ENCODE peak calls at places on chromosome 21, in seven cellular contexts. P is fibroblast of the aortic adventitia, X is transverse colon, Q is pancreas, B is endodermal cell, T is kidney, H is gastrocnemius medialis. G is an unnamed sample.

GRCh38 chr21:39033878-39034589 is 149.2 kb downstream of the PSMG1 start:
- DNase-seq in P (peak; percentile 28), X (peak; percentile 90), Q (no peak), B (no peak), T (peak; percentile 93), H (no peak), G (no peak)

GRCh38 chr21:39712976-39713375 is 32.0 kb upstream of the IGSF5 start:
- DNase-seq in P (no peak), X (peak; percentile 29), Q (no peak), B (peak; percentile 74), T (no peak), H (no peak), G (no peak)

GRCh38 chr21:33266784-33267135 is 593 bp downstream of the IL10RB start:
- DNase-seq in P (peak; percentile 4), X (peak; percentile 45), Q (no peak), B (no peak), T (no peak), H (no peak), G (no peak)

GRCh38 chr21:40178726-40179125 is 311.5 kb downstream of the PCP4 start:
- DNase-seq in P (no peak), X (no peak), Q (no peak), B (no peak), T (peak; percentile 69), H (no peak), G (no peak)

GRCh38 chr21:31459457-31459856 is 115.4 kb upstream of the TIAM1 start:
- DNase-seq in P (no peak), X (no peak), Q (no peak), B (peak; percentile 72), T (no peak), H (no peak), G (no peak)

GRCh38 chr21:14734191-14734590 is 188.1 kb upstream of the SAMSN1 start:
- DNase-seq in P (no peak), X (no peak), Q (no peak), B (no peak), T (no peak), H (no peak), G (no peak)

GRCh38 chr21:14617836-14618235 is 71.7 kb upstream of the SAMSN1 start:
- DNase-seq in P (no peak), X (no peak), Q (no peak), B (no peak), T (no peak), H (no peak), G (peak; percentile 67)

GRCh38 chr21:23402929-23403520 is 2204.3 kb downstream of the MRPL39 start:
- DNase-seq in P (no peak), X (no peak), Q (no peak), B (no peak), T (no peak), H (no peak), G (no peak)

GRCh38 chr21:45146301-45146700 is 71.9 kb downstream of the ADARB1 start:
- DNase-seq in P (no peak), X (no peak), Q (no peak), B (peak; percentile 14), T (no peak), H (no peak), G (no peak)

GRCh38 chr21:38533887-38534286 is 35.6 kb upstream of the ERG start:
- DNase-seq in P (no peak), X (no peak), Q (no peak), B (no peak), T (no peak), H (no peak), G (no peak)

GRCh38 chr21:44867464-44867863 is 6.0 kb downstream of the PTTG1IP start:
- DNase-seq in P (no peak), X (no peak), Q (no peak), B (no peak), T (peak; percentile 64), H (no peak), G (no peak)

GRCh38 chr21:44323591-44323990 is 15.6 kb downstream of the CFAP410 start:
- DNase-seq in P (no peak), X (no peak), Q (no peak), B (no peak), T (no peak), H (no peak), G (no peak)

GRCh38 chr21:27631471-27631870 is 664.6 kb upstream of the ADAMTS5 start:
- DNase-seq in P (peak; percentile 62), X (no peak), Q (no peak), B (no peak), T (no peak), H (no peak), G (no peak)

GRCh38 chr21:45048968-45049367 is 25.4 kb upstream of the ADARB1 start:
- DNase-seq in P (no peak), X (no peak), Q (no peak), B (peak; percentile 12), T (no peak), H (no peak), G (no peak)

GRCh38 chr21:32457360-32457840 is 44.9 kb downstream of the EVA1C start:
- DNase-seq in P (peak; percentile 56), X (peak; percentile 82), Q (peak; percentile 56), B (no peak), T (peak; percentile 86), H (no peak), G (peak; percentile 48)

GRCh38 chr21:22136770-22137169 is 1138.6 kb downstream of the NCAM2 start:
- DNase-seq in P (no peak), X (no peak), Q (no peak), B (no peak), T (no peak), H (no peak), G (no peak)

GRCh38 chr21:43866233-43866632 is 1.2 kb downstream of the AGPAT3 start:
- DNase-seq in P (peak; percentile 65), X (peak; percentile 58), Q (no peak), B (peak; percentile 68), T (no peak), H (peak; percentile 44), G (peak; percentile 59)

GRCh38 chr21:33640697-33641338 is 723 bp downstream of the CRYZL1 start:
- DNase-seq in P (peak; percentile 40), X (peak; percentile 23), Q (no peak), B (peak; percentile 53), T (no peak), H (no peak), G (peak; percentile 36)

GRCh38 chr21:14773777-14774345 is 227.7 kb upstream of the SAMSN1 start:
- DNase-seq in P (peak; percentile 36), X (peak; percentile 83), Q (peak; percentile 55), B (peak; percentile 88), T (no peak), H (peak; percentile 9), G (peak; percentile 48)

GRCh38 chr21:14877581-14878228 is 187.1 kb downstream of the NRIP1 start:
- DNase-seq in P (peak; percentile 58), X (no peak), Q (no peak), B (no peak), T (no peak), H (no peak), G (peak; percentile 77)

GRCh38 chr21:32248616-32249550 is 30.0 kb downstream of the MIS18A start:
- DNase-seq in P (peak; percentile 31), X (no peak), Q (no peak), B (no peak), T (no peak), H (no peak), G (no peak)

GRCh38 chr21:17911628-17912027 is 92.5 kb upstream of the C21orf91 start:
- DNase-seq in P (peak; percentile 54), X (no peak), Q (no peak), B (no peak), T (no peak), H (no peak), G (peak; percentile 93)

GRCh38 chr21:43712268-43712942 is 6.5 kb upstream of the PDXK start:
- DNase-seq in P (peak; percentile 61), X (peak; percentile 89), Q (peak; percentile 63), B (peak; percentile 49), T (peak; percentile 94), H (no peak), G (no peak)

GRCh38 chr21:20016431-20017005 is 981.7 kb upstream of the NCAM2 start:
- DNase-seq in P (no peak), X (no peak), Q (no peak), B (no peak), T (no peak), H (no peak), G (no peak)

GRCh38 chr21:32470206-32470605 is 57.7 kb downstream of the EVA1C start:
- DNase-seq in P (no peak), X (no peak), Q (no peak), B (no peak), T (peak; percentile 26), H (no peak), G (no peak)

GRCh38 chr21:32602099-32602498 is 10.1 kb downstream of the CFAP298 start:
- DNase-seq in P (no peak), X (no peak), Q (no peak), B (no peak), T (no peak), H (no peak), G (no peak)

GRCh38 chr21:27173052-27173451 is 206.2 kb upstream of the ADAMTS5 start:
- DNase-seq in P (peak; percentile 70), X (no peak), Q (no peak), B (no peak), T (no peak), H (no peak), G (peak; percentile 63)

GRCh38 chr21:44957047-44957831 is 17.4 kb downstream of the SLX9 start:
- DNase-seq in P (no peak), X (no peak), Q (no peak), B (no peak), T (peak; percentile 70), H (no peak), G (no peak)

GRCh38 chr21:34671891-34672290 is 3.1 kb downstream of the CLIC6 start:
- DNase-seq in P (no peak), X (no peak), Q (no peak), B (no peak), T (no peak), H (no peak), G (no peak)
- H3K4me3 ChIP-seq in P (no peak overlapping the region), X (no peak overlapping the region), Q (no peak overlapping the region), B (no peak overlapping the region), T (no peak overlapping the region), H (no peak overlapping the region), G (no peak overlapping the region)

GRCh38 chr21:37366488-37367300 is at the start of gene DYRK1A:
- DNase-seq in P (peak; percentile 99), X (peak; percentile 99), Q (peak; percentile 100), B (peak; percentile 99), T (peak; percentile 99), H (peak; percentile 99), G (peak; percentile 99)
- TF ChIP-seq CTCF in P (no peak), X (no peak), Q (no peak), B (no peak), T (no peak), H (no peak), G (no peak)

GRCh38 chr21:42668620-42669019 is 15.2 kb downstream of the PDE9A start:
- DNase-seq in P (no peak), X (no peak), Q (no peak), B (no peak), T (peak; percentile 61), H (no peak), G (no peak)
- H3K4me3 ChIP-seq in P (no peak overlapping the region), X (no peak overlapping the region), Q (no peak overlapping the region), B (no peak overlapping the region), T (no peak overlapping the region), H (no peak overlapping the region), G (no peak overlapping the region)

DNA sequence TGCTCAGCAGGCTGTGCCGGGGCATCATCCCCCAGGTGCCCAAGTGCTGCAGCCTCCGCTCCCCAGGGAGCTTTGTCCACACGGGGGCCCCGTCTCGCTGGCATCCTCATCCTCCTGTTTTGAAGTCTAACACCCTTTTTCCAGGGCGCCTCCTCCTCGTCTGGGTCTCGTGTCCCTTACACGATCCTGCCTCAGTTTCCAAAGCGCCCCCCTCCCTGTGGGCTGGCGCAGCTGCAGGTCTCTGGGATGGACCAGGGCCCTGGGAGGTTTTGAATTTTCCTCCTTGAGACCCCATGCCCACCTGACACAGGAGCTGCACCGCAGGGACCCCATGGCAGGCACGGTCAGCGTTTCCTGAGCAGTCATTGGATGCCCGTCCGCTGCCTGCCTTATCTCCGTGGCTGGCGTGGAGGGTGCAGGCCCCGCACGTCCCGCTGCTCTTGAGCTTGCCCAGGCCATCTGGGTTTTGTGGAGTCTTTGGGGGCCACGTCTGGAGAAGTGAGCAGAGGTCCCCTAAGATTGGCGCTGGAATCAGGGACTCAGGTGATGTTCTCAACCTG is 37.4 kb upstream of the DIP2A start:
- DNase-seq in P (no peak), X (no peak), Q (no peak), B (no peak), T (peak; percentile 59), H (no peak), G (no peak)
- TF ChIP-seq CTCF in P (no peak), X (no peak), Q (no peak), B (no peak), T (no peak), H (no peak), G (no peak)

G was measured in fibroblast of mammary gland.